ENCODE peak calls at places on chromosomes 2 and 18, in four cellular contexts. L, Z, A and F are unnamed samples.

GRCh38 chr2:181106789-181107418 is 126.5 kb downstream of the UBE2E3 start:
- DNase-seq in L (no peak), Z (peak; percentile 72), A (no peak), F (no peak)

GRCh38 chr18:72727038-72727690 is 140.6 kb downstream of the NETO1 start:
- DNase-seq in L (no peak), Z (no peak), A (no peak), F (no peak)

GRCh38 chr2:215811409-215812355 is 201.7 kb downstream of the MREG start:
- DNase-seq in L (no peak), Z (no peak), A (no peak), F (no peak)

GRCh38 chr2:68420254-68420910 is 46.7 kb downstream of the FBXO48 start:
- DNase-seq in L (no peak), Z (peak; percentile 30), A (no peak), F (no peak)

GRCh38 chr2:148122788-148123187 is 101.9 kb downstream of the MBD5 start:
- DNase-seq in L (no peak), Z (peak; percentile 24), A (no peak), F (no peak)

GRCh38 chr2:47520825-47521665 is 118.1 kb downstream of the MSH2 start:
- DNase-seq in L (peak; percentile 46), Z (no peak), A (peak; percentile 59), F (no peak)

GRCh38 chr2:10514743-10515142 is 66.6 kb upstream of the ODC1 start:
- DNase-seq in L (no peak), Z (peak; percentile 35), A (no peak), F (no peak)

GRCh38 chr2:157302492-157303099 is 23.0 kb downstream of the ERMN start:
- DNase-seq in L (no peak), Z (peak; percentile 20), A (peak; percentile 24), F (no peak)

GRCh38 chr2:149994057-149994728 is 406.6 kb upstream of the MMADHC start:
- DNase-seq in L (no peak), Z (peak; percentile 39), A (peak; percentile 52), F (no peak)

GRCh38 chr2:133486706-133487305 is 81.5 kb downstream of the NCKAP5 start:
- DNase-seq in L (no peak), Z (no peak), A (no peak), F (no peak)